ENCODE peak calls at places on chromosomes 7 and 10, in ten cellular contexts. One of them, this sample, is unnamed. For H3K36me3, the result is how much of the 10 kb centered on the place peaks cover.

GRCh38 chr10:4807803-4808507 is 18.1 kb upstream of the AKR1E2 start:
- DNase-seq in body of pancreas: no peak
- DNase-seq in right lobe of liver: no peak
- DNase-seq in CD8-positive, alpha-beta T cell: no peak
- DNase-seq in prostate gland: no peak
- DNase-seq in neuronal stem cell: no peak
- DNase-seq in spleen: no peak
- DNase-seq in lower lobe of right lung: no peak
- DNase-seq in psoas muscle: no peak
- DNase-seq in A673: peak
- DNase-seq in this sample: no peak

GRCh38 chr10:129562487-129562886 is 95.4 kb downstream of the MGMT start:
- DNase-seq in body of pancreas: no peak
- DNase-seq in right lobe of liver: no peak
- DNase-seq in CD8-positive, alpha-beta T cell: no peak
- DNase-seq in prostate gland: no peak
- DNase-seq in neuronal stem cell: no peak
- DNase-seq in spleen: no peak
- DNase-seq in lower lobe of right lung: no peak
- DNase-seq in psoas muscle: no peak
- DNase-seq in A673: no peak
- DNase-seq in this sample: no peak

GRCh38 chr7:143216151-143216550 is 5.7 kb upstream of the TAS2R40 start:
- DNase-seq in body of pancreas: no peak
- DNase-seq in right lobe of liver: no peak
- DNase-seq in CD8-positive, alpha-beta T cell: no peak
- DNase-seq in prostate gland: no peak
- DNase-seq in neuronal stem cell: no peak
- DNase-seq in spleen: no peak
- DNase-seq in lower lobe of right lung: no peak
- DNase-seq in psoas muscle: no peak
- DNase-seq in A673: no peak
- DNase-seq in this sample: no peak

GRCh38 chr10:1932617-1933016 is 195.3 kb upstream of the ADARB2 start:
- DNase-seq in body of pancreas: no peak
- DNase-seq in right lobe of liver: no peak
- DNase-seq in CD8-positive, alpha-beta T cell: no peak
- DNase-seq in prostate gland: no peak
- DNase-seq in neuronal stem cell: no peak
- DNase-seq in spleen: no peak
- DNase-seq in lower lobe of right lung: no peak
- DNase-seq in psoas muscle: no peak
- DNase-seq in A673: no peak
- DNase-seq in this sample: no peak

GRCh38 chr10:77160679-77161078 is 476.9 kb downstream of the KCNMA1 start:
- DNase-seq in body of pancreas: no peak
- DNase-seq in right lobe of liver: no peak
- DNase-seq in CD8-positive, alpha-beta T cell: no peak
- DNase-seq in prostate gland: no peak
- DNase-seq in neuronal stem cell: no peak
- DNase-seq in spleen: no peak
- DNase-seq in lower lobe of right lung: no peak
- DNase-seq in psoas muscle: no peak
- DNase-seq in A673: no peak
- DNase-seq in this sample: no peak

GRCh38 chr7:25677595-25677994 is 449.3 kb upstream of the NPVF start:
- DNase-seq in body of pancreas: no peak
- DNase-seq in right lobe of liver: no peak
- DNase-seq in CD8-positive, alpha-beta T cell: no peak
- DNase-seq in prostate gland: no peak
- DNase-seq in neuronal stem cell: no peak
- DNase-seq in spleen: no peak
- DNase-seq in lower lobe of right lung: no peak
- DNase-seq in psoas muscle: no peak
- DNase-seq in A673: no peak
- DNase-seq in this sample: no peak

GRCh38 chr7:150993511-150993910 is 2.7 kb downstream of the NOS3 start:
- DNase-seq in body of pancreas: no peak
- DNase-seq in right lobe of liver: peak
- DNase-seq in CD8-positive, alpha-beta T cell: no peak
- DNase-seq in prostate gland: no peak
- DNase-seq in neuronal stem cell: no peak
- DNase-seq in spleen: peak
- DNase-seq in lower lobe of right lung: no peak
- DNase-seq in psoas muscle: peak
- DNase-seq in A673: no peak
- DNase-seq in this sample: peak

GRCh38 chr10:55740110-55740509 is 620.9 kb downstream of the ZWINT start:
- DNase-seq in body of pancreas: no peak
- DNase-seq in right lobe of liver: no peak
- DNase-seq in CD8-positive, alpha-beta T cell: no peak
- DNase-seq in prostate gland: no peak
- DNase-seq in neuronal stem cell: no peak
- DNase-seq in spleen: no peak
- DNase-seq in lower lobe of right lung: no peak
- DNase-seq in psoas muscle: no peak
- DNase-seq in A673: no peak
- DNase-seq in this sample: no peak

GRCh38 chr7:36037121-36037662 is 115.9 kb upstream of the EEPD1 start:
- DNase-seq in body of pancreas: peak
- DNase-seq in right lobe of liver: no peak
- DNase-seq in CD8-positive, alpha-beta T cell: no peak
- DNase-seq in prostate gland: peak
- DNase-seq in neuronal stem cell: no peak
- DNase-seq in spleen: no peak
- DNase-seq in lower lobe of right lung: no peak
- DNase-seq in psoas muscle: peak
- DNase-seq in A673: peak
- DNase-seq in this sample: peak

GRCh38 chr7:96596120-96596826 is 113.4 kb downstream of the SEM1 start:
- DNase-seq in body of pancreas: peak
- DNase-seq in right lobe of liver: no peak
- DNase-seq in CD8-positive, alpha-beta T cell: no peak
- DNase-seq in prostate gland: peak
- DNase-seq in neuronal stem cell: no peak
- DNase-seq in spleen: no peak
- DNase-seq in lower lobe of right lung: no peak
- DNase-seq in psoas muscle: no peak
- DNase-seq in A673: peak
- DNase-seq in this sample: no peak

GRCh38 chr10:4533626-4534025 is 292.4 kb upstream of the AKR1E2 start:
- DNase-seq in body of pancreas: no peak
- DNase-seq in right lobe of liver: no peak
- DNase-seq in CD8-positive, alpha-beta T cell: no peak
- DNase-seq in prostate gland: peak
- DNase-seq in neuronal stem cell: no peak
- DNase-seq in spleen: no peak
- DNase-seq in lower lobe of right lung: no peak
- DNase-seq in psoas muscle: no peak
- DNase-seq in A673: no peak
- DNase-seq in this sample: no peak

GRCh38 chr10:4399571-4399970 is 426.4 kb upstream of the AKR1E2 start:
- DNase-seq in body of pancreas: no peak
- DNase-seq in right lobe of liver: no peak
- DNase-seq in CD8-positive, alpha-beta T cell: no peak
- DNase-seq in prostate gland: no peak
- DNase-seq in neuronal stem cell: no peak
- DNase-seq in spleen: no peak
- DNase-seq in lower lobe of right lung: no peak
- DNase-seq in psoas muscle: no peak
- DNase-seq in A673: no peak
- DNase-seq in this sample: no peak

GRCh38 chr7:18846765-18847215 is 270.6 kb downstream of the TWIST1 start:
- DNase-seq in body of pancreas: no peak
- DNase-seq in right lobe of liver: no peak
- DNase-seq in CD8-positive, alpha-beta T cell: no peak
- DNase-seq in prostate gland: no peak
- DNase-seq in neuronal stem cell: no peak
- DNase-seq in spleen: no peak
- DNase-seq in lower lobe of right lung: no peak
- DNase-seq in psoas muscle: no peak
- DNase-seq in A673: peak
- DNase-seq in this sample: no peak

GRCh38 chr10:113686028-113686427 is 6.3 kb downstream of the CASP7 start:
- DNase-seq in body of pancreas: no peak
- DNase-seq in right lobe of liver: no peak
- DNase-seq in CD8-positive, alpha-beta T cell: no peak
- DNase-seq in prostate gland: no peak
- DNase-seq in neuronal stem cell: no peak
- DNase-seq in spleen: no peak
- DNase-seq in lower lobe of right lung: no peak
- DNase-seq in psoas muscle: no peak
- DNase-seq in A673: no peak
- DNase-seq in this sample: no peak

DNA sequence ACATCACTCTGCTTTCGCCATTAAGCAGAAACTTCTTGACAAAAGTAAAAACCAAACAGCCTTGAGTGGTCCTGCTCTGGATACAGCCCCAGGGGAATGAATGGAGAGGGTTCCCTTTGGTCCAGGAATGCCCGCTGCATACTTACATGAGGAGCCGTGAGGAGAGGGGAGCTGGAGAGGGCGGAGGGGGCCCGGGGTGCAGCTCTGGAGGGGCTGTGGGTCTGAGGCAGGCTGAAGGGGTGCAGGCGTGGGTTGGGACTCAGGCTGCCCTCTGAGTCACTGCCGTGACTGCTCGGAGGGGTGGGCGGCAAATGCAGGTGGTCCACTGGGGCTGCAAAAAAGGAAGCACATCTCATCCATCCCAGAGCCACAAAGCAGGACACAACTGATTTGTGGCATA is 61.3 kb upstream of the DGKI start:
- DNase-seq in body of pancreas: no peak
- DNase-seq in right lobe of liver: no peak
- DNase-seq in CD8-positive, alpha-beta T cell: no peak
- DNase-seq in prostate gland: no peak
- DNase-seq in neuronal stem cell: no peak
- DNase-seq in spleen: no peak
- DNase-seq in lower lobe of right lung: no peak
- DNase-seq in psoas muscle: no peak
- DNase-seq in A673: no peak
- DNase-seq in this sample: no peak
- H3K36me3 ChIP-seq in body of pancreas: under half
- H3K36me3 ChIP-seq in right lobe of liver: half or more
- H3K36me3 ChIP-seq in CD8-positive, alpha-beta T cell: under half
- H3K36me3 ChIP-seq in prostate gland: under half
- H3K36me3 ChIP-seq in neuronal stem cell: under half
- H3K36me3 ChIP-seq in spleen: half or more
- H3K36me3 ChIP-seq in lower lobe of right lung: half or more
- H3K36me3 ChIP-seq in psoas muscle: under half
- H3K36me3 ChIP-seq in A673: under half
- H3K36me3 ChIP-seq in this sample: half or more

GRCh38 chr10:104021246-104021645 is 54.3 kb downstream of the SLK start:
- DNase-seq in body of pancreas: no peak
- DNase-seq in right lobe of liver: no peak
- DNase-seq in CD8-positive, alpha-beta T cell: no peak
- DNase-seq in prostate gland: no peak
- DNase-seq in neuronal stem cell: no peak
- DNase-seq in spleen: no peak
- DNase-seq in lower lobe of right lung: no peak
- DNase-seq in psoas muscle: no peak
- DNase-seq in A673: no peak
- DNase-seq in this sample: no peak
- H3K36me3 ChIP-seq in body of pancreas: under half
- H3K36me3 ChIP-seq in right lobe of liver: half or more
- H3K36me3 ChIP-seq in CD8-positive, alpha-beta T cell: half or more
- H3K36me3 ChIP-seq in prostate gland: under half
- H3K36me3 ChIP-seq in neuronal stem cell: under half
- H3K36me3 ChIP-seq in spleen: under half
- H3K36me3 ChIP-seq in lower lobe of right lung: half or more
- H3K36me3 ChIP-seq in psoas muscle: under half
- H3K36me3 ChIP-seq in A673: half or more
- H3K36me3 ChIP-seq in this sample: under half

GRCh38 chr7:55452967-55453366 is 87.8 kb downstream of the LANCL2 start:
- DNase-seq in body of pancreas: no peak
- DNase-seq in right lobe of liver: no peak
- DNase-seq in CD8-positive, alpha-beta T cell: no peak
- DNase-seq in prostate gland: no peak
- DNase-seq in neuronal stem cell: no peak
- DNase-seq in spleen: no peak
- DNase-seq in lower lobe of right lung: no peak
- DNase-seq in psoas muscle: no peak
- DNase-seq in A673: no peak
- DNase-seq in this sample: no peak

GRCh38 chr7:55448526-55448925 is 83.4 kb downstream of the LANCL2 start:
- DNase-seq in body of pancreas: no peak
- DNase-seq in right lobe of liver: no peak
- DNase-seq in CD8-positive, alpha-beta T cell: no peak
- DNase-seq in prostate gland: no peak
- DNase-seq in neuronal stem cell: no peak
- DNase-seq in spleen: no peak
- DNase-seq in lower lobe of right lung: no peak
- DNase-seq in psoas muscle: no peak
- DNase-seq in A673: no peak
- DNase-seq in this sample: no peak

GRCh38 chr7:55449992-55450535 is 84.9 kb downstream of the LANCL2 start:
- DNase-seq in body of pancreas: no peak
- DNase-seq in right lobe of liver: no peak
- DNase-seq in CD8-positive, alpha-beta T cell: no peak
- DNase-seq in prostate gland: no peak
- DNase-seq in neuronal stem cell: no peak
- DNase-seq in spleen: no peak
- DNase-seq in lower lobe of right lung: no peak
- DNase-seq in psoas muscle: no peak
- DNase-seq in A673: no peak
- DNase-seq in this sample: no peak

GRCh38 chr7:55444786-55445185 is 79.6 kb downstream of the LANCL2 start:
- DNase-seq in body of pancreas: no peak
- DNase-seq in right lobe of liver: no peak
- DNase-seq in CD8-positive, alpha-beta T cell: no peak
- DNase-seq in prostate gland: no peak
- DNase-seq in neuronal stem cell: no peak
- DNase-seq in spleen: no peak
- DNase-seq in lower lobe of right lung: no peak
- DNase-seq in psoas muscle: no peak
- DNase-seq in A673: no peak
- DNase-seq in this sample: no peak

GRCh38 chr7:55449205-55449991 is 84.3 kb downstream of the LANCL2 start:
- DNase-seq in body of pancreas: no peak
- DNase-seq in right lobe of liver: no peak
- DNase-seq in CD8-positive, alpha-beta T cell: no peak
- DNase-seq in prostate gland: no peak
- DNase-seq in neuronal stem cell: no peak
- DNase-seq in spleen: no peak
- DNase-seq in lower lobe of right lung: no peak
- DNase-seq in psoas muscle: no peak
- DNase-seq in A673: no peak
- DNase-seq in this sample: no peak
- H3K36me3 ChIP-seq in body of pancreas: under half
- H3K36me3 ChIP-seq in right lobe of liver: under half
- H3K36me3 ChIP-seq in CD8-positive, alpha-beta T cell: under half
- H3K36me3 ChIP-seq in prostate gland: under half
- H3K36me3 ChIP-seq in neuronal stem cell: under half
- H3K36me3 ChIP-seq in spleen: under half
- H3K36me3 ChIP-seq in lower lobe of right lung: under half
- H3K36me3 ChIP-seq in psoas muscle: under half
- H3K36me3 ChIP-seq in A673: under half
- H3K36me3 ChIP-seq in this sample: under half

DNA sequence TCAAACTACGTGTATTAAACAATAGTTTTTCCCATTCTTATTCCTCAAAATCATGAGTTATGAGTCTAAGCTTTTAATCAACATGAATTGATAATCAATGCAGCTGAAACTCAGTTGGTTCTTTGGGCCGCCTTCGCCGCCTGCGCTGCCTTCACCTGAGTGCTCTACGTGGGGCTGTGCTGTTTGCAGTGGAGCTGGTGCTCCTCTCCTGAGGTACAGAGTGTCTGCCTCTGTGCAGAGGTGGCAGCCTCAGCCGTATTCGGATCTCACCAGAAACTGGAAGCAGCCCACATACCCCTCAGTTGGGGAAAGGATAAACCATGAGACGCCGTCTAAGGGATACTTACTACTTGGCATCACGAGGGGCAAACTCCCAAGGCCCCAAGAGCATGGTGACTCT is 15.5 kb downstream of the NOM1 start:
- DNase-seq in body of pancreas: no peak
- DNase-seq in right lobe of liver: no peak
- DNase-seq in CD8-positive, alpha-beta T cell: no peak
- DNase-seq in prostate gland: no peak
- DNase-seq in neuronal stem cell: no peak
- DNase-seq in spleen: no peak
- DNase-seq in lower lobe of right lung: no peak
- DNase-seq in psoas muscle: no peak
- DNase-seq in A673: no peak
- DNase-seq in this sample: no peak
- H3K36me3 ChIP-seq in body of pancreas: half or more
- H3K36me3 ChIP-seq in right lobe of liver: half or more
- H3K36me3 ChIP-seq in CD8-positive, alpha-beta T cell: half or more
- H3K36me3 ChIP-seq in prostate gland: under half
- H3K36me3 ChIP-seq in neuronal stem cell: under half
- H3K36me3 ChIP-seq in spleen: half or more
- H3K36me3 ChIP-seq in lower lobe of right lung: half or more
- H3K36me3 ChIP-seq in psoas muscle: under half
- H3K36me3 ChIP-seq in A673: half or more
- H3K36me3 ChIP-seq in this sample: half or more